ENCODE peak calls at places on chromosomes 6 and 20, in nine cellular contexts. C, K, D, X, R, H, W, B and I are unnamed samples.

GRCh38 chr20:7744411-7744810 is 195.8 kb downstream of the HAO1 start:
- DNase-seq in R (no peak), B (no peak), K (peak), C (no peak), X (no peak), H (no peak), D (no peak), W (peak), I (no peak)

GRCh38 chr6:44630125-44631028 is 242.9 kb downstream of the CDC5L start:
- DNase-seq in B (no peak), R (peak), K (peak), X (no peak), C (no peak), W (peak), D (no peak), H (no peak), I (no peak)

GRCh38 chr20:1225729-1226313 is at the start of gene RAD21L1:
- DNase-seq in W (peak), R (peak), H (peak), D (peak), B (peak), X (peak), K (peak), C (peak), I (peak)

GRCh38 chr6:42404494-42404893 is 47.2 kb downstream of the TRERF1 start:
- DNase-seq in B (no peak), H (no peak), D (peak), K (peak), C (no peak), R (no peak), X (no peak), W (peak), I (no peak)

GRCh38 chr20:61705909-61706308 is 359.8 kb downstream of the TAF4 start:
- DNase-seq in K (no peak), C (no peak), R (no peak), D (no peak), H (no peak), W (no peak), X (no peak), B (no peak), I (no peak)

GRCh38 chr6:89311853-89312531 is 3.1 kb downstream of the GABRR2 start:
- DNase-seq in R (peak), W (peak), X (peak), K (peak), D (no peak), C (no peak), H (peak), B (peak), I (peak)

GRCh38 chr6:128657181-128657580 is 136.8 kb upstream of the PTPRK start:
- DNase-seq in H (no peak), K (no peak), X (no peak), R (no peak), C (no peak), B (no peak), W (peak), D (no peak), I (no peak)

GRCh38 chr6:160505970-160506369 is 157.8 kb downstream of the SLC22A3 start:
- DNase-seq in D (no peak), R (no peak), B (no peak), C (no peak), H (no peak), K (no peak), X (no peak), W (peak), I (no peak)

GRCh38 chr6:3294921-3295871 is 36.4 kb downstream of the PSMG4 start:
- DNase-seq in W (no peak), X (peak), C (no peak), K (peak), B (peak), D (no peak), R (no peak), H (peak), I (peak)

GRCh38 chr6:30612213-30612612 is 4.8 kb downstream of the PPP1R10 start:
- DNase-seq in D (no peak), K (no peak), R (no peak), B (no peak), W (peak), X (no peak), C (no peak), H (no peak), I (no peak)

GRCh38 chr20:14219801-14220461 is 117.5 kb downstream of the FLRT3 start:
- DNase-seq in H (no peak), X (no peak), K (peak), B (no peak), D (no peak), R (no peak), W (no peak), C (no peak), I (no peak)

GRCh38 chr6:30955367-30956042 is 14.7 kb downstream of the MUCL3 start:
- DNase-seq in C (peak), K (peak), B (peak), H (peak), D (peak), R (peak), W (peak), X (peak), I (no peak)

GRCh38 chr6:151723152-151723551 is 84.3 kb upstream of the ESR1 start:
- DNase-seq in C (no peak), W (no peak), H (no peak), B (no peak), X (no peak), K (no peak), R (no peak), D (no peak), I (no peak)

GRCh38 chr6:2215342-2215741 is 30.1 kb downstream of the GMDS start:
- DNase-seq in C (no peak), R (no peak), X (no peak), B (no peak), H (no peak), K (no peak), W (no peak), D (no peak), I (no peak)

GRCh38 chr6:169701218-169701952 is 444 bp downstream of the WDR27 start:
- DNase-seq in K (no peak), H (peak), W (peak), X (no peak), C (no peak), R (no peak), B (no peak), D (peak), I (no peak)

GRCh38 chr20:44856847-44857448 is 28.6 kb upstream of the YWHAB start:
- DNase-seq in R (peak), K (peak), H (no peak), W (no peak), C (no peak), D (no peak), X (no peak), B (no peak), I (no peak)

GRCh38 chr6:10951675-10952282 is 64.9 kb downstream of the SYCP2L start:
- DNase-seq in D (no peak), R (no peak), C (no peak), W (peak), K (peak), B (no peak), X (no peak), H (no peak), I (no peak)

GRCh38 chr6:81886157-81886556 is 133.7 kb upstream of the TENT5A start:
- DNase-seq in W (no peak), H (no peak), R (no peak), X (no peak), D (no peak), B (no peak), K (no peak), C (no peak), I (no peak)

GRCh38 chr6:41288025-41288777 is 1.7 kb upstream of the TREM1 start:
- DNase-seq in K (no peak), R (no peak), C (no peak), D (no peak), B (no peak), H (no peak), W (no peak), X (no peak), I (no peak)

GRCh38 chr6:18308070-18308735 is 43.9 kb upstream of the DEK start:
- DNase-seq in R (no peak), D (no peak), B (no peak), H (no peak), C (no peak), K (no peak), X (no peak), W (peak), I (no peak)

GRCh38 chr6:4910060-4910746 is 93.6 kb downstream of the RPP40 start:
- DNase-seq in B (no peak), K (no peak), W (peak), R (no peak), H (no peak), X (no peak), C (no peak), D (no peak), I (no peak)

DNA sequence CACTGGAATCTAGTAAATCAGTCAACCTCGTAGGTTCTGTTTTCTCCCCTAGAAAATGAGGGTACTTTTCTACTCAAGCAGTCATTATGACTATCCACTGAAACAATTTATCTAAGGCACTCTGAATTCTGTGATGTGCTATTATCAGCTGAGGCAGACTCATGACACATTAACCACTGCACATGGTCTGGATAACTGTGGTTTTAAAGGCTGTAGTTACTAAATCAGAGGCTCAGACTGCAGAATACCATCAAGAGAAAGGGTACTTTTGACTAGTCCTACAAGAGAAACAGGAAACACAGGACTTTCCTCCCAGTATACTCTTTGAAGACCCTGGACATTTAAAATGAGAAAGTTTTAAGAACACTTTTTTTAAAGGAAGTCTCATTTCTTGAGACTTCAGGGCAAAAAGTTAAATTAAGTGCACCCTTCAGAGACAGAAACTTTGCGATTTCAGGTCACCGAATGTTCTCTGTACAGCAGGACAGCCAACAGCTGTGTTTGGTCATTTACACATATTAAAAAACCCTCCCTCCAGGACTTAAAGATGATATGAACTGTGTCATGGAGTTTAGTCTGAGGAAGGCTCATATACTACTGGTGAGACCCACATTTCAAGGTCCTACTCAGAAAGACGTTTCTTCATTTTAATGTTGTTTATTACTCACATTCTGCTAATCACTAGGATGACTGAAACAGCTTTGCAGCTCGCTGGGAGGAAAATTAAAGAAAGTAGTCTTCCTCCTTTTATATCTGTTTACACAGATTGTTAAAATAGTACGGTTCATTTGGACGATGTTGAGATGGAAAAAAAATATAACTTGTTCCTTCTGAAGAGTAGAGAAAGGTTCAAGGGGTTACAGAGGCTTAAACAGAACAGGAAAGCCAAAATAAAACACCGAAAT is 19.9 kb downstream of the ATXN1 start:
- DNase-seq in C (no peak), D (no peak), X (no peak), B (no peak), R (no peak), W (peak), K (no peak), H (no peak), I (no peak)
- H3K27ac ChIP-seq in C (no peak), D (no peak), X (peak), B (no peak), R (no peak), W (peak), K (no peak), H (peak), I (peak)

GRCh38 chr20:50042370-50043313 is 59.9 kb downstream of the SNAI1 start:
- DNase-seq in C (no peak), X (no peak), D (no peak), W (no peak), B (no peak), R (no peak), K (no peak), H (no peak), I (no peak)
- H3K27ac ChIP-seq in C (no peak), X (no peak), D (no peak), W (no peak), B (no peak), R (no peak), K (no peak), H (no peak), I (no peak)

GRCh38 chr6:136751991-136752390 is 40.3 kb downstream of the MAP3K5 start:
- DNase-seq in D (no peak), K (no peak), W (no peak), C (no peak), R (no peak), H (no peak), B (no peak), X (no peak), I (no peak)
- H3K27ac ChIP-seq in D (peak), K (no peak), W (no peak), C (no peak), R (no peak), H (peak), B (no peak), X (peak), I (peak)

DNA sequence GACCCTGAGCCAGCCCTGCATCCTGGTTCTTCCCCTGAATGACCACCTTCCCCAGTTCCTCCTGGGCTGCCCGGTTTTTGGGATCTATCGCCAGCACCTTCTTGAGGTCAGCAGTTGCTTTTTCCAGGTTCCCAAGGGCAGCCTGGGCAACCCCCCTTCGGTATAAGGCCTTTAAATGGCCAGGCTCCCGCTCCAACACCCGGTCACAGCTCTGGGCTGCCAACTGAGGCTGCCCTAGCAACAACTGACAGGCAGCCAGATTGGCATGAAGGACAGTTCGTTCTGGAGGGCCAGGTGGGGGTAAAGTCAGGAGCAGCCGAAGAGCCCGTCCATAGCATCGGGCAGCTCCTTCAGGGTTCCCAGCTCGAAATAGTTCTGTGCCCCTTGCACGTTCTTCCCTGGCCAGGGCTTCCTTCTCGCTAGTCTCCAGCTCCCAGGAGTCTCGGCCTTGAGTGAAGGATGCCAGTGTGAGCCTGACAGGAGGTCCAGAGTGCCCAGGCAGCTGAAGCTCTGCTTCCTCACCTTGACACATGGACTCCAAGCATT is 778 bp upstream of the ATF6B start:
- DNase-seq in H (no peak), R (no peak), D (no peak), W (no peak), X (no peak), B (no peak), C (no peak), K (no peak), I (no peak)
- H3K27ac ChIP-seq in H (peak), R (peak), D (no peak), W (no peak), X (peak), B (peak), C (peak), K (no peak), I (peak)

GRCh38 chr6:13493147-13493546 is 5.7 kb upstream of the GFOD1 start:
- DNase-seq in C (no peak), K (no peak), R (no peak), X (no peak), B (no peak), H (no peak), D (no peak), W (no peak), I (no peak)

GRCh38 chr6:13495818-13496217 is 8.4 kb upstream of the GFOD1 start:
- DNase-seq in D (no peak), X (no peak), K (no peak), R (no peak), B (no peak), C (no peak), W (no peak), H (no peak), I (no peak)

GRCh38 chr6:13495112-13495765 is 7.8 kb upstream of the GFOD1 start:
- DNase-seq in B (no peak), D (no peak), X (no peak), H (no peak), K (no peak), W (no peak), R (no peak), C (no peak), I (no peak)

GRCh38 chr6:13494137-13494536 is 6.7 kb upstream of the GFOD1 start:
- DNase-seq in K (no peak), W (no peak), X (no peak), C (no peak), B (no peak), D (no peak), H (no peak), R (no peak), I (no peak)

DNA sequence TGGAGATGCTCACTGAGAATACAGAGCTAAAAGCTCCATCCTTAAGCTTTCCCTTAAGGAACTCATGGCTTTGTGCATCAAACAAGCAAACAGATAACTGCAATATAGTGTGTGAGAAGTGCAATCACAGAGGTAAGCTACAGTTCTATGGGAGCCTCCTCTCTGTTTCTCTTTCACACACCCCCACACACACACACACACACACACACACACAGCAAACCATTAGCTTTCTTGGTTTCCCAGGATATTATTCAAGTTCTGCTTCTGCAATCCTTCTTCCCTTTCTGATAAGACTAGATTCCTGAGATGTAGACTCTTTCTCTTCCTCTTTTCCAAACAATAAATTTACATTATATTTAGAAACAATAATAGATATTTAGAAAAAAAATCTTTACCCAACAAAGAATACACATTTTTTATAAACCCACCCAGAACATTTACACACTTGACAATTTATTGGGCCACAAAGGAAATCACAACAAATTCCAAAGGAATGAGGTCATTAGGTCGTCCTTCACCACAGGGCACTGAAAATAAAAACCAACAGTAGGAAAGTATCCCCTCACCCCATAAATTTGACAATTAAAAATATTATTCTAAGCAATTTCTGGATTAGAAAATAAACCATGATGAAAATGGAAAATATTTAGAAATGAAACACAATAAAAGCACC is 9.2 kb upstream of the GFOD1 start:
- DNase-seq in C (no peak), W (no peak), X (no peak), B (no peak), D (no peak), R (no peak), K (peak), H (no peak), I (no peak)
- H3K27ac ChIP-seq in C (no peak), W (no peak), X (peak), B (no peak), D (no peak), R (no peak), K (no peak), H (no peak), I (no peak)

DNA sequence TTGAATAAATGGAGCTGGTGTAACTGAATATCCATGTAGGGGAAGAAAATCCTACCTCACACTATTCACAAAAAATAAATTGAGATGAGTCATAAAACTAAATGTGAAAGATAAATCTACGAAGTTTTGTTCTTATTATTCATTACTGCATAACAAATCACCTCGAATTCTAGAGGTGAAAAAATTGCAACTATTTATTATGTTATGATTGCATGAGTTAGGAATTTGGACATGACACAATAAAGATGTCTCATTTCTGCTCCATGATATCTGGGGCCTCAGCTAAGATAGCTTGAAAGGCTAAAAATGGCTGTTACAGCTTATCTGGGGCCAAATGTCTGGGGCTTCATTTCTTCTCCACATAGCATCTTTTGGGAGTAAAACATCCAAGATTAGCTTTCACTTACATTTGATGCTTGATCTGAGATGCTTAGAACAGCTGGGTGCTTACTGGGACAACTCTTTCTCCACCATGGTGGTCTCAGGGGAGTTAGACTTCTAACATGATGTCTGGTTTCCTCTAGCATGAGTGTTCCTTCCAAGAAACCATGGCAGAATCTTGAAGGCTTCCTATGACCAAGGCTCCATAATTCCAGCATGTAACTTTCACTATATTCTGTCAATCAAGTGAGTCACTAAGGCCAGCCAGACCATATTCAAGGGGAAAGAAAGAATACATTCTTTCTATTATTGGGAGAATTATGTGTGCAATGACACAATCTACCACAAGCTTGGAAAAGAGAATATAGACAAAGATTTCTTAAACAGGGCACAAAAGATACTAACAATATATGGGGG is 30.1 kb downstream of the OR2B6 start:
- DNase-seq in H (no peak), W (peak), X (no peak), B (no peak), C (no peak), R (no peak), K (no peak), D (no peak), I (no peak)
- H3K27ac ChIP-seq in H (no peak), W (peak), X (no peak), B (no peak), C (no peak), R (no peak), K (no peak), D (no peak), I (no peak)

GRCh38 chr6:154164397-154164796 is 125.4 kb downstream of the OPRM1 start:
- DNase-seq in C (no peak), D (no peak), R (no peak), X (no peak), W (peak), K (no peak), B (no peak), H (peak), I (peak)
- H3K27ac ChIP-seq in C (no peak), D (no peak), R (no peak), X (no peak), W (no peak), K (no peak), B (no peak), H (peak), I (peak)

DNA sequence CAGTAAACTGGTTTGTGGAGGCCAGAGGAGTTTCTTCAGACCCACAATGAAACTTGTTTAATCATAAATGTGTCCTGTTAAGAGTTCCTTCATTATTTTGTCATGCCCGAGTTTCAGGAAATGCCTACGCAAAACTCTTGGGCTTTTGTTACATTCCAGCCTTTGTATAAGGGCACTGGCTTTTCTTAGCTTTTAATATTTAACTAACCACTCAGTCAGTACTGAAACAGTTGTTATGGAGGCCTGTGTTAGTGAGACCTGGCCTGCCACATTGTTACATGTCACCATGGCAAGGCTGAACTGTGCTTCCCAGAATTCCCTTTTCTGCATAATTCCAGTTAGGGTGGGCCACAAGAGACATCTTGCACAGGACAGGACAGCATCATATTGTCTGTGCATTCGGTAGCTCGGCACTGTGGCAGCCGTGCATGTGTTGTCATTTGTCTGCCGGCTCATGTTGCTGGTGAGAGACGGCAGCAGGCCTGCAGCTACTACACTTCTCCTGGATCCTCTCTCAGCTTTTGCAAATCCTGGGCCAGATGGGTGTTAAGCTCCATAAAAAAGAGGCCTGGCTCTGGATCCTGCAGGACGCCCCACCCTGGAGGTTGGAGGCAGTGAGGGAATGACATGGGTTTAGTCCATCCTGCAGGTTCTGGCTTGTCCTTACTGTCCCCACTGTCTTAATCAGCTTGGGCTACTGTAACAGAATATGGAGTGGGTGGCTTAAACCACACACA is 128.7 kb upstream of the DTNBP1 start:
- DNase-seq in K (no peak), D (no peak), C (no peak), X (no peak), H (no peak), B (no peak), R (no peak), W (no peak), I (no peak)
- H3K27ac ChIP-seq in K (no peak), D (no peak), C (no peak), X (peak), H (no peak), B (no peak), R (no peak), W (no peak), I (no peak)